ENCODE peak calls at places on chromosomes 11 and 22, in five cellular contexts. S, B, Q, V and K are unnamed samples.

GRCh38 chr11:23973244-23973643 is 523.6 kb upstream of the LUZP2 start:
- DNase-seq in S (no peak), B (no peak), Q (no peak), V (no peak), K (no peak)

GRCh38 chr22:49972163-49973017 is 11.8 kb downstream of the PIM3 start:
- DNase-seq in S (no peak), B (peak), Q (peak), V (peak), K (peak)

GRCh38 chr11:45920531-45921477 is 1.7 kb upstream of the LARGE2 start:
- DNase-seq in S (no peak), B (no peak), Q (peak), V (no peak), K (no peak)

GRCh38 chr11:14306481-14306880 is 52.5 kb downstream of the RRAS2 start:
- DNase-seq in S (no peak), B (no peak), Q (no peak), V (no peak), K (no peak)

GRCh38 chr22:38009000-38009806 is 24.8 kb upstream of the SOX10 start:
- DNase-seq in S (no peak), B (no peak), Q (no peak), V (no peak), K (no peak)

GRCh38 chr22:47802446-47802845 is 1040.0 kb downstream of the TBC1D22A start:
- DNase-seq in S (no peak), B (no peak), Q (no peak), V (no peak), K (no peak)

GRCh38 chr11:73866586-73866996 is 10.1 kb downstream of the COA4 start:
- DNase-seq in S (no peak), B (peak), Q (no peak), V (no peak), K (no peak)

GRCh38 chr22:50641696-50642607 is 14.0 kb upstream of the ARSA start:
- DNase-seq in S (no peak), B (peak), Q (no peak), V (peak), K (no peak)

GRCh38 chr22:33785283-33785991 is 134.8 kb downstream of the LARGE1 start:
- DNase-seq in S (no peak), B (no peak), Q (no peak), V (no peak), K (no peak)

GRCh38 chr11:128451651-128452470 is 135.5 kb downstream of the ETS1 start:
- DNase-seq in S (no peak), B (no peak), Q (peak), V (peak), K (no peak)

GRCh38 chr22:46588279-46589140 is 31.7 kb upstream of the GRAMD4 start:
- DNase-seq in S (no peak), B (no peak), Q (peak), V (no peak), K (no peak)

GRCh38 chr11:28257761-28258160 is 149.6 kb downstream of the METTL15 start:
- DNase-seq in S (no peak), B (no peak), Q (no peak), V (no peak), K (no peak)

GRCh38 chr11:74397531-74398243 is 546 bp downstream of the PGM2L1 start:
- DNase-seq in S (peak), B (no peak), Q (peak), V (no peak), K (peak)

GRCh38 chr11:48095779-48096470 is 115.6 kb downstream of the PTPRJ start:
- DNase-seq in S (no peak), B (no peak), Q (no peak), V (no peak), K (no peak)

GRCh38 chr11:107859459-107860239 is 1.1 kb upstream of the SLC35F2 start:
- DNase-seq in S (no peak), B (no peak), Q (peak), V (no peak), K (no peak)

GRCh38 chr22:30047364-30047738 is 32.9 kb upstream of the HORMAD2 start:
- DNase-seq in S (no peak), B (no peak), Q (peak), V (no peak), K (no peak)

GRCh38 chr22:17831527-17832251 is 57.4 kb upstream of the BID start:
- DNase-seq in S (no peak), B (no peak), Q (no peak), V (no peak), K (no peak)

GRCh38 chr11:494761-495536 is 12.1 kb downstream of the RNH1 start:
- DNase-seq in S (no peak), B (peak), Q (no peak), V (peak), K (no peak)

GRCh38 chr22:47406180-47406723 is 643.8 kb downstream of the TBC1D22A start:
- DNase-seq in S (no peak), B (no peak), Q (no peak), V (no peak), K (no peak)

GRCh38 chr11:106087815-106088435 is 10.5 kb downstream of the AASDHPPT start:
- DNase-seq in S (peak), B (peak), Q (peak), V (peak), K (no peak)

GRCh38 chr11:106464728-106465127 is 387.3 kb downstream of the AASDHPPT start:
- DNase-seq in S (no peak), B (no peak), Q (no peak), V (no peak), K (no peak)

GRCh38 chr11:34317038-34317360 is 40.8 kb downstream of the ABTB2 start:
- DNase-seq in S (no peak), B (no peak), Q (no peak), V (no peak), K (no peak)

GRCh38 chr22:27283714-27284113 is 517.8 kb downstream of the MN1 start:
- DNase-seq in S (no peak), B (peak), Q (no peak), V (no peak), K (no peak)